ENCODE peak calls at places on chromosomes 11 and 22, in five cellular contexts. I, P, M, G and L are unnamed samples.

GRCh38 chr11:9169595-9170295 is 78.3 kb upstream of the SCUBE2 start:
- DNase-seq in I (no peak), P (no peak), M (no peak), G (no peak), L (no peak)

GRCh38 chr22:47397673-47398072 is 635.2 kb downstream of the TBC1D22A start:
- DNase-seq in I (no peak), P (no peak), M (no peak), G (no peak), L (no peak)

GRCh38 chr11:47375020-47375419 is 3.3 kb downstream of the SPI1 start:
- DNase-seq in I (no peak), P (no peak), M (no peak), G (no peak), L (no peak)

GRCh38 chr11:61023086-61024035 is 51.9 kb downstream of the CD6 start:
- DNase-seq in I (no peak), P (peak), M (no peak), G (no peak), L (no peak)

GRCh38 chr11:71499546-71499945 is 27.5 kb upstream of the KRTAP5-7 start:
- DNase-seq in I (no peak), P (no peak), M (no peak), G (no peak), L (peak)

GRCh38 chr11:13104619-13105236 is 95.6 kb downstream of the RASSF10 start:
- DNase-seq in I (no peak), P (no peak), M (no peak), G (no peak), L (no peak)

GRCh38 chr11:33942954-33943353 is 51.1 kb upstream of the LMO2 start:
- DNase-seq in I (peak), P (no peak), M (no peak), G (peak), L (peak)

GRCh38 chr11:2516276-2517015 is 71.6 kb downstream of the KCNQ1 start:
- DNase-seq in I (no peak), P (no peak), M (peak), G (no peak), L (no peak)

GRCh38 chr11:123020968-123021367 is 39.3 kb upstream of the BSX start:
- DNase-seq in I (peak), P (peak), M (no peak), G (no peak), L (peak)

GRCh38 chr11:125873881-125874555 is 13.4 kb upstream of the HYLS1 start:
- DNase-seq in I (no peak), P (no peak), M (no peak), G (no peak), L (no peak)

GRCh38 chr11:74694536-74694935 is 36.7 kb downstream of the CHRDL2 start:
- DNase-seq in I (no peak), P (no peak), M (no peak), G (no peak), L (no peak)

GRCh38 chr11:44992774-44993173 is 42.1 kb upstream of the TP53I11 start:
- DNase-seq in I (no peak), P (no peak), M (no peak), G (no peak), L (no peak)

GRCh38 chr11:12802418-12803085 is 128.3 kb downstream of the TEAD1 start:
- DNase-seq in I (peak), P (no peak), M (peak), G (no peak), L (no peak)

GRCh38 chr22:45358127-45358526 is 48.4 kb downstream of the FAM118A start:
- DNase-seq in I (no peak), P (no peak), M (no peak), G (no peak), L (no peak)

GRCh38 chr11:25587496-25587895 is 744.4 kb upstream of the ANO3 start:
- DNase-seq in I (no peak), P (no peak), M (no peak), G (no peak), L (no peak)

GRCh38 chr22:17960695-17961442 is 63.5 kb downstream of the MICAL3 start:
- DNase-seq in I (no peak), P (no peak), M (no peak), G (no peak), L (no peak)

GRCh38 chr11:46808804-46809431 is 37.2 kb downstream of the CKAP5 start:
- DNase-seq in I (peak), P (peak), M (no peak), G (no peak), L (no peak)

GRCh38 chr11:15993360-15993759 is 363.0 kb downstream of the SOX6 start:
- DNase-seq in I (no peak), P (no peak), M (no peak), G (no peak), L (no peak)

GRCh38 chr11:128653828-128654231 is 40.0 kb upstream of the FLI1 start:
- DNase-seq in I (peak), P (no peak), M (no peak), G (no peak), L (peak)

GRCh38 chr11:65854161-65854592 is 3.8 kb downstream of the CFL1 start:
- DNase-seq in I (no peak), P (no peak), M (no peak), G (no peak), L (no peak)

GRCh38 chr22:32177221-32177765 is 18.2 kb upstream of the C22orf42 start:
- DNase-seq in I (no peak), P (no peak), M (no peak), G (no peak), L (no peak)

GRCh38 chr11:108498816-108499408 is 728 bp upstream of the POGLUT3 start:
- DNase-seq in I (no peak), P (no peak), M (peak), G (no peak), L (no peak)

GRCh38 chr22:19519041-19519926 is 4.9 kb downstream of the CLDN5 start:
- DNase-seq in I (no peak), P (no peak), M (no peak), G (no peak), L (no peak)

GRCh38 chr11:90717522-90717921 is 494.7 kb upstream of the CHORDC1 start:
- DNase-seq in I (no peak), P (no peak), M (no peak), G (no peak), L (no peak)

GRCh38 chr11:2551131-2551530 is 106.3 kb downstream of the KCNQ1 start:
- DNase-seq in I (no peak), P (no peak), M (no peak), G (no peak), L (no peak)

GRCh38 chr11:3944198-3944597 is 88.7 kb downstream of the STIM1 start:
- DNase-seq in I (peak), P (peak), M (peak), G (no peak), L (no peak)

GRCh38 chr11:31764766-31765165 is 46.4 kb downstream of the PAX6 start:
- DNase-seq in I (no peak), P (peak), M (no peak), G (no peak), L (no peak)

GRCh38 chr22:37230673-37231405 is 13.2 kb downstream of the RAC2 start:
- DNase-seq in I (peak), P (no peak), M (no peak), G (no peak), L (no peak)

GRCh38 chr22:35451602-35452001 is 51.7 kb downstream of the MCM5 start:
- DNase-seq in I (no peak), P (no peak), M (no peak), G (no peak), L (no peak)

GRCh38 chr11:75339685-75340409 is 11.6 kb downstream of the ARRB1 start:
- DNase-seq in I (no peak), P (no peak), M (no peak), G (no peak), L (no peak)

GRCh38 chr11:10604340-10604748 is 35.9 kb upstream of the LYVE1 start:
- DNase-seq in I (no peak), P (no peak), M (peak), G (no peak), L (no peak)